ENCODE peak calls at places on chromosomes 6 and 20, in six cellular contexts. One of them, this sample, is unnamed.

GRCh38 chr6:97427648-97428047 is 144.6 kb upstream of the MMS22L start:
- DNase-seq in head of caudate nucleus: no peak
- DNase-seq in endothelial cell: no peak
- DNase-seq in GDM1: no peak
- DNase-seq in SK-MEL-5: no peak
- DNase-seq in Panc1: no peak
- DNase-seq in this sample: no peak

GRCh38 chr6:143018955-143019354 is 41.7 kb upstream of the AIG1 start:
- DNase-seq in head of caudate nucleus: no peak
- DNase-seq in endothelial cell: no peak
- DNase-seq in GDM1: no peak
- DNase-seq in SK-MEL-5: no peak
- DNase-seq in Panc1: no peak
- DNase-seq in this sample: no peak

GRCh38 chr6:125002090-125002741 is 40.0 kb downstream of the RNF217 start:
- DNase-seq in head of caudate nucleus: no peak
- DNase-seq in endothelial cell: peak; percentile 28
- DNase-seq in GDM1: no peak
- DNase-seq in SK-MEL-5: peak; percentile 95
- DNase-seq in Panc1: no peak
- DNase-seq in this sample: no peak

GRCh38 chr6:18126116-18126515 is 3.6 kb upstream of the NHLRC1 start:
- DNase-seq in head of caudate nucleus: no peak
- DNase-seq in endothelial cell: no peak
- DNase-seq in GDM1: no peak
- DNase-seq in SK-MEL-5: peak; percentile 26
- DNase-seq in Panc1: no peak
- DNase-seq in this sample: no peak

GRCh38 chr6:89518352-89519055 is 85.6 kb downstream of the ANKRD6 start:
- DNase-seq in head of caudate nucleus: no peak
- DNase-seq in endothelial cell: no peak
- DNase-seq in GDM1: no peak
- DNase-seq in SK-MEL-5: no peak
- DNase-seq in Panc1: no peak
- DNase-seq in this sample: no peak

GRCh38 chr20:13865156-13865555 is 80.3 kb downstream of the NDUFAF5 start:
- DNase-seq in head of caudate nucleus: no peak
- DNase-seq in endothelial cell: no peak
- DNase-seq in GDM1: no peak
- DNase-seq in SK-MEL-5: no peak
- DNase-seq in Panc1: no peak
- DNase-seq in this sample: no peak

GRCh38 chr6:170087946-170088348 is 202.9 kb downstream of the DLL1 start:
- DNase-seq in head of caudate nucleus: peak; percentile 27
- DNase-seq in endothelial cell: peak; percentile 24
- DNase-seq in GDM1: peak; percentile 69
- DNase-seq in SK-MEL-5: no peak
- DNase-seq in Panc1: no peak
- DNase-seq in this sample: peak; percentile 32

GRCh38 chr6:137389150-137389664 is 105.0 kb downstream of the OLIG3 start:
- DNase-seq in head of caudate nucleus: no peak
- DNase-seq in endothelial cell: no peak
- DNase-seq in GDM1: peak; percentile 62
- DNase-seq in SK-MEL-5: no peak
- DNase-seq in Panc1: no peak
- DNase-seq in this sample: peak; percentile 97

GRCh38 chr6:160756871-160757270 is 54.8 kb downstream of the PLG start:
- DNase-seq in head of caudate nucleus: no peak
- DNase-seq in endothelial cell: no peak
- DNase-seq in GDM1: no peak
- DNase-seq in SK-MEL-5: no peak
- DNase-seq in Panc1: no peak
- DNase-seq in this sample: no peak

GRCh38 chr20:51446656-51447055 is 95.9 kb downstream of the NFATC2 start:
- DNase-seq in head of caudate nucleus: no peak
- DNase-seq in endothelial cell: no peak
- DNase-seq in GDM1: no peak
- DNase-seq in SK-MEL-5: no peak
- DNase-seq in Panc1: peak; percentile 41
- DNase-seq in this sample: no peak

GRCh38 chr20:47246061-47246460 is 110.4 kb downstream of the ZMYND8 start:
- DNase-seq in head of caudate nucleus: no peak
- DNase-seq in endothelial cell: no peak
- DNase-seq in GDM1: no peak
- DNase-seq in SK-MEL-5: no peak
- DNase-seq in Panc1: no peak
- DNase-seq in this sample: no peak

GRCh38 chr6:5202206-5202605 is 58.5 kb downstream of the LYRM4 start:
- DNase-seq in head of caudate nucleus: no peak
- DNase-seq in endothelial cell: no peak
- DNase-seq in GDM1: no peak
- DNase-seq in SK-MEL-5: no peak
- DNase-seq in Panc1: no peak
- DNase-seq in this sample: no peak

GRCh38 chr6:162125659-162126058 is 601.9 kb downstream of the PRKN start:
- DNase-seq in head of caudate nucleus: no peak
- DNase-seq in endothelial cell: no peak
- DNase-seq in GDM1: no peak
- DNase-seq in SK-MEL-5: no peak
- DNase-seq in Panc1: no peak
- DNase-seq in this sample: no peak

GRCh38 chr20:47174844-47175243 is 181.7 kb downstream of the ZMYND8 start:
- DNase-seq in head of caudate nucleus: no peak
- DNase-seq in endothelial cell: no peak
- DNase-seq in GDM1: no peak
- DNase-seq in SK-MEL-5: no peak
- DNase-seq in Panc1: no peak
- DNase-seq in this sample: no peak

GRCh38 chr6:32432050-32432450 is 7.6 kb upstream of the HLA-DRA start:
- DNase-seq in head of caudate nucleus: no peak
- DNase-seq in endothelial cell: no peak
- DNase-seq in GDM1: no peak
- DNase-seq in SK-MEL-5: peak; percentile 49
- DNase-seq in Panc1: no peak
- DNase-seq in this sample: peak; percentile 64

GRCh38 chr20:19026121-19026878 is 186.1 kb upstream of the SLC24A3 start:
- DNase-seq in head of caudate nucleus: no peak
- DNase-seq in endothelial cell: no peak
- DNase-seq in GDM1: no peak
- DNase-seq in SK-MEL-5: no peak
- DNase-seq in Panc1: no peak
- DNase-seq in this sample: no peak

GRCh38 chr6:152948150-152948768 is 34.6 kb downstream of the FBXO5 start:
- DNase-seq in head of caudate nucleus: no peak
- DNase-seq in endothelial cell: peak; percentile 12
- DNase-seq in GDM1: peak; percentile 8
- DNase-seq in SK-MEL-5: peak; percentile 78
- DNase-seq in Panc1: peak; percentile 20
- DNase-seq in this sample: peak; percentile 54

GRCh38 chr20:3674447-3674846 is 7.4 kb downstream of the ADAM33 start:
- DNase-seq in head of caudate nucleus: no peak
- DNase-seq in endothelial cell: no peak
- DNase-seq in GDM1: no peak
- DNase-seq in SK-MEL-5: no peak
- DNase-seq in Panc1: no peak
- DNase-seq in this sample: no peak

GRCh38 chr6:123415844-123416468 is 220.8 kb downstream of the TRDN start:
- DNase-seq in head of caudate nucleus: no peak
- DNase-seq in endothelial cell: peak; percentile 54
- DNase-seq in GDM1: peak; percentile 27
- DNase-seq in SK-MEL-5: peak; percentile 72
- DNase-seq in Panc1: peak; percentile 33
- DNase-seq in this sample: peak; percentile 63

GRCh38 chr6:140609956-140610355 is 1235.5 kb upstream of the CITED2 start:
- DNase-seq in head of caudate nucleus: no peak
- DNase-seq in endothelial cell: no peak
- DNase-seq in GDM1: no peak
- DNase-seq in SK-MEL-5: peak; percentile 26
- DNase-seq in Panc1: no peak
- DNase-seq in this sample: no peak

GRCh38 chr20:47428164-47428563 is 71.7 kb upstream of the ZMYND8 start:
- DNase-seq in head of caudate nucleus: no peak
- DNase-seq in endothelial cell: no peak
- DNase-seq in GDM1: no peak
- DNase-seq in SK-MEL-5: no peak
- DNase-seq in Panc1: no peak
- DNase-seq in this sample: no peak

GRCh38 chr20:49685809-49686208 is 27.9 kb downstream of the B4GALT5 start:
- DNase-seq in head of caudate nucleus: no peak
- DNase-seq in endothelial cell: no peak
- DNase-seq in GDM1: no peak
- DNase-seq in SK-MEL-5: no peak
- DNase-seq in Panc1: no peak
- DNase-seq in this sample: no peak

GRCh38 chr20:58892932-58893224 is 40.4 kb downstream of the GNAS start:
- DNase-seq in head of caudate nucleus: no peak
- DNase-seq in endothelial cell: no peak
- DNase-seq in GDM1: no peak
- DNase-seq in SK-MEL-5: no peak
- DNase-seq in Panc1: no peak
- DNase-seq in this sample: no peak

GRCh38 chr6:25010166-25010565 is 74.4 kb upstream of the RIPOR2 start:
- DNase-seq in head of caudate nucleus: no peak
- DNase-seq in endothelial cell: no peak
- DNase-seq in GDM1: no peak
- DNase-seq in SK-MEL-5: no peak
- DNase-seq in Panc1: no peak
- DNase-seq in this sample: no peak

GRCh38 chr20:23628402-23629016 is 9.2 kb downstream of the CST3 start:
- DNase-seq in head of caudate nucleus: no peak
- DNase-seq in endothelial cell: no peak
- DNase-seq in GDM1: no peak
- DNase-seq in SK-MEL-5: no peak
- DNase-seq in Panc1: no peak
- DNase-seq in this sample: no peak

GRCh38 chr6:135358907-135359459 is 138.6 kb downstream of the AHI1 start:
- DNase-seq in head of caudate nucleus: no peak
- DNase-seq in endothelial cell: no peak
- DNase-seq in GDM1: no peak
- DNase-seq in SK-MEL-5: no peak
- DNase-seq in Panc1: peak; percentile 2
- DNase-seq in this sample: no peak

This sample was measured in AML-193.